ENCODE peak calls at places on chromosomes 3 and 15, in ten cellular contexts. S, R, B, F, M, J, Z, X, C and V are unnamed samples.

GRCh38 chr3:194805546-194805945 is 119.9 kb downstream of the FAM43A start:
- DNase-seq in F (no peak), B (no peak), S (no peak), Z (no peak), C (no peak), X (no peak), R (no peak), J (no peak), M (no peak), V (no peak)

GRCh38 chr15:44728576-44729393 is 7.5 kb upstream of the TRIM69 start:
- DNase-seq in F (peak), M (peak), B (peak), C (peak), J (peak), Z (peak), S (peak), R (peak), X (peak), V (peak)

GRCh38 chr15:62625421-62626033 is 417.0 kb upstream of the TPM1 start:
- DNase-seq in F (peak), X (no peak), B (no peak), Z (no peak), S (no peak), C (no peak), J (no peak), M (no peak), R (peak), V (no peak)

GRCh38 chr15:83215306-83215705 is 7.7 kb upstream of the HDGFL3 start:
- DNase-seq in S (no peak), F (no peak), X (no peak), M (no peak), Z (no peak), R (no peak), C (no peak), B (no peak), J (no peak), V (no peak)

GRCh38 chr3:30124435-30125390 is 481.7 kb upstream of the TGFBR2 start:
- DNase-seq in S (peak), Z (peak), J (no peak), F (peak), M (no peak), R (peak), B (no peak), X (peak), C (no peak), V (no peak)

GRCh38 chr3:144358191-144358590 is 386.6 kb downstream of the DIPK2A start:
- DNase-seq in J (no peak), R (no peak), F (no peak), S (no peak), Z (no peak), B (no peak), C (no peak), M (no peak), X (no peak), V (no peak)

GRCh38 chr3:72127843-72128242 is 342.9 kb upstream of the PROK2 start:
- DNase-seq in R (no peak), J (no peak), S (no peak), Z (no peak), M (no peak), X (peak), F (peak), C (no peak), B (no peak), V (no peak)

GRCh38 chr15:89121414-89121813 is 33.2 kb downstream of the ABHD2 start:
- DNase-seq in S (no peak), B (no peak), C (no peak), R (no peak), J (peak), X (no peak), F (no peak), Z (peak), M (no peak), V (no peak)

GRCh38 chr15:58731756-58732535 is 17.6 kb downstream of the ADAM10 start:
- DNase-seq in J (no peak), C (no peak), M (no peak), X (peak), F (peak), S (no peak), Z (no peak), R (no peak), B (no peak), V (no peak)

GRCh38 chr15:72382146-72382545 is 6.3 kb upstream of the HEXA start:
- DNase-seq in J (no peak), S (no peak), X (no peak), F (peak), M (no peak), C (no peak), B (no peak), R (no peak), Z (no peak), V (no peak)

GRCh38 chr3:66195347-66195783 is 25.4 kb upstream of the SLC25A26 start:
- DNase-seq in F (peak), S (peak), Z (peak), B (peak), R (peak), J (peak), M (no peak), C (peak), X (peak), V (peak)

GRCh38 chr3:66200147-66200546 is 20.7 kb upstream of the SLC25A26 start:
- DNase-seq in F (no peak), X (no peak), C (no peak), Z (no peak), S (no peak), J (no peak), B (no peak), R (no peak), M (no peak), V (no peak)

GRCh38 chr3:66198437-66199088 is 22.2 kb upstream of the SLC25A26 start:
- DNase-seq in C (no peak), X (no peak), J (no peak), B (no peak), S (no peak), F (no peak), M (no peak), R (no peak), Z (no peak), V (no peak)

GRCh38 chr3:66199089-66199473 is 21.7 kb upstream of the SLC25A26 start:
- DNase-seq in B (no peak), Z (no peak), S (no peak), X (no peak), C (no peak), M (no peak), R (no peak), J (no peak), F (no peak), V (no peak)

GRCh38 chr3:66196633-66197032 is 24.2 kb upstream of the SLC25A26 start:
- DNase-seq in F (no peak), C (no peak), J (no peak), X (peak), S (no peak), B (no peak), R (no peak), M (no peak), Z (no peak), V (no peak)
- TF ChIP-seq CTCF in F (peak), C (no peak), J (no peak), X (peak), S (peak), B (peak), R (peak), M (no peak), Z (peak), V (peak)

GRCh38 chr3:172982731-172983364 is 158.2 kb downstream of the SPATA16 start:
- DNase-seq in S (no peak), F (peak), B (no peak), R (no peak), X (peak), C (no peak), Z (no peak), M (no peak), J (no peak), V (no peak)
- TF ChIP-seq CTCF in S (no peak), F (peak), B (no peak), R (no peak), X (no peak), C (no peak), Z (no peak), M (no peak), J (no peak), V (no peak)

GRCh38 chr3:52443268-52443610 is 1.7 kb downstream of the SEMA3G start:
- DNase-seq in C (no peak), Z (no peak), J (no peak), R (no peak), B (no peak), M (no peak), F (no peak), S (no peak), X (no peak), V (no peak)

GRCh38 chr3:52446042-52446441 is 1.1 kb upstream of the SEMA3G start:
- DNase-seq in F (no peak), B (no peak), S (no peak), J (no peak), Z (no peak), C (no peak), R (no peak), X (no peak), M (no peak), V (no peak)

GRCh38 chr3:52446631-52447511 is 2.0 kb upstream of the SEMA3G start:
- DNase-seq in J (peak), M (no peak), F (peak), Z (peak), S (peak), X (peak), C (no peak), R (no peak), B (peak), V (peak)

GRCh38 chr3:52443791-52444687 is 864 bp downstream of the SEMA3G start:
- DNase-seq in J (no peak), X (no peak), R (no peak), F (no peak), Z (no peak), C (no peak), M (no peak), B (peak), S (no peak), V (no peak)

GRCh38 chr3:52444860-52445793 is at the start of gene SEMA3G:
- DNase-seq in F (peak), Z (peak), J (peak), R (no peak), M (peak), B (peak), S (peak), X (peak), C (peak), V (no peak)
- TF ChIP-seq CTCF in F (peak), Z (peak), J (peak), R (peak), M (peak), B (peak), S (peak), X (peak), C (peak), V (peak)

DNA sequence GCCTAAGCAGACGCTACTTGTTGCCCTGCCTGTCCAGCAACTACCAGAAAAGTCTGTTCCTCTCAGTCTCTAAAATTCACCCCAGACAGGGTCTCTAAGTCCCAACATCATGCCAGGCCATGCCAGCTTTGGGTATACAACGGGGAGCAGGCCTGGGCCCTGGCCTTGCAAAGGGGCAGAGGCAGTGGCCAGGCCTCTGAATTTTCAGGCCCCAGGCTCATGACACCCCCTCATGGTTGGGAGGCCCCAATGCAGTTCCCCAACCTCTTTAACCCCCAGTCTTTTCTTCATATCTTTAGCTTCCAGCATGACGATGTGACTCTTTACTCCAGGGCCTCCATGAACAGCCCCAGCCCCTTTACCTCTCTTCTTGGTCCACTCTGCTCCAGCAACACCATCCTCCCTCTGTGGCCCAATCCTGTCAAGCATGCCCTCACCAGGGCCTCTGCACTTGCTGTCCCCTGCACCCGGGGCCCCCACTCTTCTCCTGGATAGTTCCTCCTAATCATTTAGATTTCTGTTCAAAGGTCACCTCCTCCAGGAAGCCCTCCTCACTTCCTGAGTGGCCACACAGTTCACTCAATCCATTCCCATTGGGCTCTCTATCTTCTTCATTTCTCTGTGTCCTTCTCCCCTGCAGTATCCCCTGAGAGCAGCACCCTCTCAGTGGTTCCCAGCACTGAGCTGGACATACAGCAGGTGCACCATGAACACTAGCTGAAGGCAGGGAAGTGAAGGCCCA is 4.8 kb downstream of the IQSEC1 start:
- DNase-seq in J (no peak), M (no peak), X (no peak), R (no peak), C (no peak), S (no peak), F (no peak), Z (no peak), B (no peak), V (no peak)
- TF ChIP-seq CTCF in J (no peak), M (peak), X (peak), R (no peak), C (no peak), S (no peak), F (no peak), Z (no peak), B (no peak), V (peak)

GRCh38 chr3:49454457-49454856 is 15.6 kb upstream of the DAG1 start:
- DNase-seq in J (no peak), F (no peak), R (no peak), S (no peak), C (no peak), M (no peak), B (no peak), X (no peak), Z (peak), V (no peak)
- TF ChIP-seq CTCF in J (no peak), F (peak), R (no peak), S (peak), C (peak), M (peak), B (peak), X (no peak), Z (peak), V (no peak)

GRCh38 chr3:121488628-121489027 is 57.2 kb downstream of the POLQ start:
- DNase-seq in C (no peak), S (no peak), M (no peak), J (no peak), F (no peak), R (no peak), Z (no peak), X (no peak), B (no peak), V (no peak)
- TF ChIP-seq CTCF in C (no peak), S (no peak), M (no peak), J (no peak), F (peak), R (no peak), Z (no peak), X (no peak), B (no peak), V (no peak)

GRCh38 chr3:141845407-141846049 is 30.9 kb upstream of the ATP1B3 start:
- DNase-seq in Z (no peak), C (no peak), J (peak), X (no peak), B (no peak), S (no peak), F (no peak), R (no peak), M (no peak), V (no peak)
- TF ChIP-seq CTCF in Z (no peak), C (no peak), J (no peak), X (no peak), B (no peak), S (no peak), F (no peak), R (no peak), M (peak), V (no peak)

GRCh38 chr3:149291178-149291577 is 42.3 kb downstream of the TM4SF18 start:
- DNase-seq in X (no peak), F (no peak), B (no peak), S (no peak), R (no peak), M (no peak), Z (no peak), C (no peak), J (no peak), V (no peak)
- TF ChIP-seq CTCF in X (peak), F (peak), B (peak), S (peak), R (peak), M (peak), Z (no peak), C (peak), J (peak), V (peak)

GRCh38 chr15:67127334-67127664 is 61.9 kb downstream of the SMAD3 start:
- DNase-seq in S (no peak), J (peak), F (no peak), X (no peak), M (no peak), R (no peak), C (no peak), Z (no peak), B (no peak), V (no peak)
- TF ChIP-seq CTCF in S (no peak), J (no peak), F (no peak), X (no peak), M (no peak), R (no peak), C (no peak), Z (no peak), B (no peak), V (no peak)

GRCh38 chr3:146382386-146382785 is 87.0 kb downstream of the PLSCR2 start:
- DNase-seq in B (no peak), R (no peak), C (no peak), F (peak), X (peak), S (no peak), M (no peak), Z (no peak), J (peak), V (no peak)
- TF ChIP-seq CTCF in B (no peak), R (peak), C (no peak), F (peak), X (peak), S (no peak), M (no peak), Z (no peak), J (peak), V (no peak)